ENCODE peak calls at places on chromosomes 12 and 14, in seven cellular contexts. Z is stomach, B is ovary, S is esophagus muscularis mucosa, Q is A549, F is sigmoid colon, P is suprapubic skin. G is an unnamed sample.

GRCh38 chr12:59077153-59077930 is 157.0 kb upstream of the LRIG3 start:
- DNase-seq in Z (peak; percentile 57), B (no peak), S (no peak), Q (no peak), F (no peak), P (no peak), G (no peak)

GRCh38 chr14:88322505-88323085 is 474 bp downstream of the KCNK10 start:
- DNase-seq in Z (no peak), B (no peak), S (no peak), Q (no peak), F (no peak), P (no peak), G (no peak)

GRCh38 chr14:72033331-72033730 is 101.1 kb downstream of the RGS6 start:
- DNase-seq in Z (no peak), B (no peak), S (no peak), Q (no peak), F (no peak), P (no peak), G (no peak)

GRCh38 chr12:94712852-94713545 is 62.6 kb upstream of the TMCC3 start:
- DNase-seq in Z (no peak), B (no peak), S (no peak), Q (no peak), F (no peak), P (no peak), G (no peak)

GRCh38 chr14:88613552-88614010 is 50.7 kb downstream of the ZC3H14 start:
- DNase-seq in Z (peak; percentile 27), B (no peak), S (no peak), Q (no peak), F (no peak), P (no peak), G (no peak)

GRCh38 chr14:74663884-74664283 is 49.0 kb downstream of the AREL1 start:
- DNase-seq in Z (no peak), B (no peak), S (peak; percentile 95), Q (no peak), F (peak; percentile 76), P (no peak), G (peak; percentile 64)

GRCh38 chr12:131287938-131288797 is 334.5 kb downstream of the ADGRD1 start:
- DNase-seq in Z (no peak), B (no peak), S (no peak), Q (no peak), F (peak; percentile 34), P (peak; percentile 57), G (peak; percentile 4)

GRCh38 chr12:64478661-64479060 is 26.7 kb downstream of the TBK1 start:
- DNase-seq in Z (no peak), B (no peak), S (no peak), Q (no peak), F (no peak), P (no peak), G (no peak)

GRCh38 chr12:64733857-64734256 is 25.3 kb downstream of the GNS start:
- DNase-seq in Z (no peak), B (no peak), S (no peak), Q (peak; percentile 28), F (no peak), P (no peak), G (no peak)

GRCh38 chr12:110244829-110245228 is 36.2 kb upstream of the ATP2A2 start:
- DNase-seq in Z (no peak), B (no peak), S (no peak), Q (no peak), F (no peak), P (no peak), G (no peak)

GRCh38 chr12:15336772-15337553 is 14.7 kb downstream of the PTPRO start:
- DNase-seq in Z (no peak), B (no peak), S (no peak), Q (no peak), F (no peak), P (no peak), G (no peak)

GRCh38 chr12:13661005-13661887 is 320.2 kb downstream of the GRIN2B start:
- DNase-seq in Z (peak; percentile 61), B (no peak), S (no peak), Q (peak; percentile 36), F (peak; percentile 67), P (no peak), G (peak; percentile 14)

GRCh38 chr12:132483612-132484011 is 6.3 kb upstream of the FBRSL1 start:
- DNase-seq in Z (no peak), B (peak; percentile 12), S (no peak), Q (no peak), F (no peak), P (no peak), G (no peak)

GRCh38 chr14:103483600-103483999 is 39.0 kb downstream of the CKB start:
- DNase-seq in Z (peak; percentile 34), B (no peak), S (no peak), Q (no peak), F (no peak), P (no peak), G (no peak)

GRCh38 chr14:106228541-106229158 is 702.3 kb downstream of the TMEM121 start:
- DNase-seq in Z (no peak), B (no peak), S (no peak), Q (no peak), F (no peak), P (no peak), G (no peak)

GRCh38 chr14:56195727-56196126 is 77.5 kb downstream of the PELI2 start:
- DNase-seq in Z (no peak), B (no peak), S (no peak), Q (no peak), F (no peak), P (no peak), G (peak; percentile 21)

GRCh38 chr12:26853303-26854027 is 20.5 kb upstream of the ITPR2 start:
- DNase-seq in Z (peak; percentile 75), B (peak; percentile 51), S (peak; percentile 91), Q (peak; percentile 76), F (peak; percentile 76), P (peak; percentile 82), G (peak; percentile 46)

DNA sequence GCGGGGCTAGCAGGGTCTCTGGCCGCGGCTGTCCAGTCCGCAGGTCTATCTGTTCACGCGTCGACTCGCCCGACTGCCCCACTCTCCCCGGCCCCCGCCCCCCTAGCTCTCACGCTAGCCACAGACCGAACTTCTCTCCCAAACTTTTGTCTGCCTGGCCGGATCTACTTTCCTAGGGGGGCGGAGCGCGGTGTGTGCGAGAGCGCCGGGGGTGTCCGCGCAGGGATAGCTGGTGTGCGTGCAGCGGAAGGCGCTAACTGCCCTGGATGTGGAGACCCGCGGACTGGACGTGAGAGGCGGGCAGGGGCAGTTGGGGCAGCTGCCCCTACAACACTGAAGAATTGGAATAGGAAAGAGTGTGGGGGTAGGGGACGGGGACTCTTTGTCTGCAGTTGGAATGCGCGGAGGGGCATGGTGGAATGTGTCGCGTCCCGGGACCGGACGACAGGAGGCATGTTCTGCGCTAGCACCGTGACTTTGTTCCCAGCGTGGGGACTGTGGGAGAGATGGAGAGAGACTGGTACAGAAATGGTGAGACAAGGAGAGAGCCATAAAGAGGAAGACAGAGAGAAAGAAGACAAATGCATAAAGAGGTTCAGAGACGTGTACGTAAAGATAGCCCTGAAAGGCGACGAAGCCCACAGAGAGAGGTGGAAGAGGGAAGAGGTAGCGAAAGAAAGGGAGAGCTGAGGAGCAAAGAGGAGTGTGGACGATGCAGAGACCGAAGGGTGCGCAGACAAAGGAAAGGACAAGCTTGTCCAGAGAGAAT is at the start of gene AJUBA:
- DNase-seq in Z (peak; percentile 82), B (peak; percentile 93), S (peak; percentile 95), Q (peak; percentile 95), F (peak; percentile 93), P (peak; percentile 91), G (peak; percentile 85)
- TF ChIP-seq EP300 in Z (no peak), B (no peak), S (no peak), Q (no peak), F (no peak), P (no peak), G (peak; percentile 80)

GRCh38 chr14:24076302-24076601 is 4.9 kb downstream of the CPNE6 start:
- DNase-seq in Z (no peak), B (no peak), S (no peak), Q (no peak), F (no peak), P (no peak), G (no peak)
- TF ChIP-seq EP300 in Z (no peak), B (no peak), S (no peak), Q (no peak), F (no peak), P (no peak), G (no peak)

GRCh38 chr12:108861878-108862587 is 4.7 kb upstream of the SSH1 start:
- DNase-seq in Z (no peak), B (no peak), S (no peak), Q (no peak), F (no peak), P (no peak), G (no peak)

GRCh38 chr12:108862588-108862959 is 5.2 kb upstream of the SSH1 start:
- DNase-seq in Z (no peak), B (no peak), S (no peak), Q (no peak), F (no peak), P (no peak), G (no peak)

GRCh38 chr12:108860443-108860842 is 3.1 kb upstream of the SSH1 start:
- DNase-seq in Z (no peak), B (no peak), S (no peak), Q (no peak), F (no peak), P (no peak), G (no peak)

GRCh38 chr12:108858399-108859074 is 1.2 kb upstream of the SSH1 start:
- DNase-seq in Z (no peak), B (peak; percentile 59), S (no peak), Q (no peak), F (peak; percentile 77), P (peak; percentile 83), G (peak; percentile 21)

DNA sequence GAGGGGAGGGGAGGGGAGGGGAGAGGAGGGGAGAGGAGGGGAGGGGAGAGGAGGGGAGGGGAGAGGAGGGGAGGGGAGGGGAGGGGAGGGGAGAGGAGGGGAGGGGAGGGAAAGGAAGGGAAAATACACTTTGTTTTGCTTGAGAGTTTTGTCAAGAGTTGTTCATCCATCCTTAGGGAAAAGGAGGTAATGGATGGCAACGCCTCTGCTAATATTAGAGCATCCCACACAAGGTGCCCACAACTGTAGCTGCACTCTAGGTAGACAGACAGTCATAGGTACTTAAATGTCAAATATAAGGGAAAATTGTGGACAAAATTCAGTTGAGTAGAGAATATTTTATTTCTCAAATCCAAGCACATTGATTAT is 2.5 kb upstream of the SSH1 start:
- DNase-seq in Z (no peak), B (no peak), S (no peak), Q (no peak), F (no peak), P (no peak), G (no peak)
- TF ChIP-seq EP300 in Z (no peak), B (no peak), S (no peak), Q (no peak), F (no peak), P (no peak), G (no peak)

GRCh38 chr12:3562484-3562883 is 71.5 kb downstream of the PRMT8 start:
- DNase-seq in Z (no peak), B (no peak), S (no peak), Q (no peak), F (no peak), P (peak; percentile 12), G (no peak)

GRCh38 chr12:3564861-3565260 is 73.9 kb downstream of the PRMT8 start:
- DNase-seq in Z (no peak), B (no peak), S (no peak), Q (no peak), F (no peak), P (no peak), G (no peak)

GRCh38 chr12:3560295-3560620 is 69.3 kb downstream of the PRMT8 start:
- DNase-seq in Z (no peak), B (no peak), S (no peak), Q (no peak), F (no peak), P (no peak), G (no peak)

GRCh38 chr12:3564411-3564810 is 73.4 kb downstream of the PRMT8 start:
- DNase-seq in Z (no peak), B (no peak), S (no peak), Q (no peak), F (no peak), P (peak; percentile 35), G (no peak)

GRCh38 chr12:3563966-3564365 is 73.0 kb downstream of the PRMT8 start:
- DNase-seq in Z (no peak), B (no peak), S (no peak), Q (no peak), F (no peak), P (peak; percentile 69), G (no peak)
- TF ChIP-seq EP300 in Z (no peak), B (no peak), S (no peak), Q (no peak), F (no peak), P (no peak), G (no peak)